ENCODE peak calls at places on chromosomes 1 and 21, in seven cellular contexts. T is astrocyte of the spinal cord; I is CD8-positive, alpha-beta T cell; L is AG09319; N is progenitor cell of endocrine pancreas; O is heart left ventricle; U is A549. W is an unnamed sample.

GRCh38 chr1:65001238-65001792 is 35.0 kb upstream of the JAK1 start:
- DNase-seq in T (peak; percentile 38), I (peak; percentile 80), L (no peak), N (no peak), O (peak; percentile 87), U (no peak), W (peak; percentile 62)

GRCh38 chr21:34511154-34511553 is 856 bp downstream of the KCNE1 start:
- DNase-seq in T (no peak), I (no peak), L (no peak), N (no peak), O (peak; percentile 19), U (no peak), W (no peak)

GRCh38 chr1:18676431-18676830 is 45.8 kb downstream of the PAX7 start:
- DNase-seq in T (no peak), I (no peak), L (no peak), N (no peak), O (no peak), U (no peak), W (no peak)

GRCh38 chr1:178682429-178682828 is 42.6 kb upstream of the RALGPS2 start:
- DNase-seq in T (no peak), I (no peak), L (no peak), N (no peak), O (no peak), U (no peak), W (no peak)

GRCh38 chr1:47436304-47436978 is 1.4 kb upstream of the FOXD2 start:
- DNase-seq in T (peak; percentile 59), I (peak; percentile 76), L (no peak), N (peak; percentile 72), O (peak; percentile 65), U (peak; percentile 74), W (peak; percentile 34)

GRCh38 chr1:160646711-160647328 is at the start of gene SLAMF1:
- DNase-seq in T (no peak), I (peak; percentile 34), L (no peak), N (no peak), O (no peak), U (no peak), W (no peak)

GRCh38 chr1:186620951-186621350 is 59.3 kb downstream of the PTGS2 start:
- DNase-seq in T (peak; percentile 91), I (no peak), L (peak; percentile 80), N (no peak), O (no peak), U (no peak), W (no peak)

GRCh38 chr21:45724345-45724961 is 80.9 kb downstream of the PCBP3 start:
- DNase-seq in T (no peak), I (no peak), L (no peak), N (no peak), O (peak; percentile 58), U (no peak), W (peak; percentile 43)

GRCh38 chr1:205356424-205357151 is at the start of gene KLHDC8A:
- DNase-seq in T (no peak), I (no peak), L (no peak), N (no peak), O (no peak), U (no peak), W (no peak)

GRCh38 chr1:78370356-78370755 is 120.4 kb upstream of the PTGFR start:
- DNase-seq in T (peak; percentile 76), I (no peak), L (no peak), N (no peak), O (no peak), U (no peak), W (no peak)

GRCh38 chr1:201583663-201584062 is 44.7 kb downstream of the NAV1 start:
- DNase-seq in T (no peak), I (no peak), L (no peak), N (no peak), O (no peak), U (no peak), W (no peak)

GRCh38 chr1:245365071-245365470 is 210.3 kb downstream of the KIF26B start:
- DNase-seq in T (no peak), I (no peak), L (no peak), N (no peak), O (no peak), U (no peak), W (no peak)

GRCh38 chr1:67869233-67869632 is 36.0 kb upstream of the GNG12 start:
- DNase-seq in T (no peak), I (no peak), L (no peak), N (no peak), O (no peak), U (no peak), W (no peak)

GRCh38 chr1:69126761-69127160 is 441.0 kb upstream of the LRRC7 start:
- DNase-seq in T (no peak), I (no peak), L (no peak), N (no peak), O (no peak), U (no peak), W (no peak)

GRCh38 chr21:42641311-42642218 is 11.9 kb upstream of the PDE9A start:
- DNase-seq in T (no peak), I (no peak), L (no peak), N (no peak), O (peak; percentile 27), U (no peak), W (peak; percentile 47)

GRCh38 chr1:59230622-59231021 is 66.3 kb upstream of the FGGY start:
- DNase-seq in T (no peak), I (no peak), L (no peak), N (no peak), O (no peak), U (no peak), W (no peak)

GRCh38 chr1:41618066-41618825 is 133.8 kb upstream of the EDN2 start:
- DNase-seq in T (peak; percentile 41), I (no peak), L (no peak), N (peak; percentile 4), O (peak; percentile 91), U (no peak), W (peak; percentile 84)

GRCh38 chr1:18881642-18882431 is 20.5 kb downstream of the ALDH4A1 start:
- DNase-seq in T (no peak), I (no peak), L (no peak), N (no peak), O (no peak), U (no peak), W (no peak)

GRCh38 chr1:198030682-198031081 is 113.5 kb downstream of the LHX9 start:
- DNase-seq in T (peak; percentile 13), I (no peak), L (no peak), N (no peak), O (no peak), U (no peak), W (no peak)

GRCh38 chr1:65412256-65412983 is 8.0 kb upstream of the LEPR start:
- DNase-seq in T (no peak), I (no peak), L (no peak), N (no peak), O (no peak), U (no peak), W (no peak)

GRCh38 chr1:50329332-50329932 is 93.8 kb downstream of the DMRTA2 start:
- DNase-seq in T (no peak), I (no peak), L (no peak), N (no peak), O (no peak), U (no peak), W (no peak)

GRCh38 chr1:50335914-50336313 is 87.3 kb downstream of the DMRTA2 start:
- DNase-seq in T (no peak), I (no peak), L (no peak), N (no peak), O (no peak), U (no peak), W (no peak)

GRCh38 chr1:50333595-50333974 is 89.7 kb downstream of the DMRTA2 start:
- DNase-seq in T (peak; percentile 15), I (peak; percentile 46), L (no peak), N (peak; percentile 52), O (peak; percentile 69), U (peak; percentile 34), W (peak; percentile 51)

GRCh38 chr1:50335036-50335435 is 88.2 kb downstream of the DMRTA2 start:
- DNase-seq in T (no peak), I (no peak), L (no peak), N (no peak), O (no peak), U (no peak), W (no peak)

DNA sequence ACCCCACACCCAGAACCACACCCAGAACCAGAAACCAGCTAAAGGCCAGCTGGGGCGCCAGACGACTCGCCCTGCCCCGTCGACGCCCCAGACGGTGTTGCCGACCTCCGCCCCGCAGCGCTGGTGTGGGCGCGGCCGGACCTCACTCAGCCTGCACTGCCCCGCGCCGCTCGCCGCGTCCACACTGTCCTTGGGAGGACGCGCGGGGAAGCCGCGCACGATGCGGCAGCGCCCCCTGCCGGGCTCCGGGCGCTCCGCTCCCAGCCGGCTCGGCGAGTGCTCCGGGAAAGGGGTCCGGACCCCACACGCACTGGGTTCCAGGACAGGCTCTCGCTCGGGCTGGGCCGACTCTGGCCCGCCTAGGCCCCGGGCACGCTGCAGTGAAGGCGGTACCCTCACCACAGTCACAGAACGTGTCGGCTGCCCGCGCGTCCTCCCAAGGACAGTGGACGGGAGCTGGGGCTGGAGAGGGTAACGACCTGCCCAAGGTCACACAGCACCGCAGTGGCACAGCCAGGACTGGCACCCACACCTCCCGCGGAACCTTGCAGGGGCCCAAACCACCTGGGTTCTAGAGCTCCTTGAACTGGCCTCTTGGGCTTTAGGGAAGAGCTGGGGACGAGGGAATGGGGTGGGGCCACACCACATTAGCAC is 90.2 kb downstream of the DMRTA2 start:
- DNase-seq in T (peak; percentile 32), I (peak; percentile 33), L (no peak), N (peak; percentile 65), O (peak; percentile 66), U (peak; percentile 46), W (no peak)
- TF ChIP-seq CTCF in T (peak; percentile 79), I (peak; percentile 49), L (peak; percentile 42), N (peak; percentile 91), O (peak; percentile 76), U (peak; percentile 65), W (peak; percentile 76)

GRCh38 chr1:27402349-27402754 is 9.9 kb downstream of the GPR3 start:
- DNase-seq in T (peak; percentile 70), I (peak; percentile 23), L (no peak), N (no peak), O (peak; percentile 87), U (peak; percentile 54), W (peak; percentile 66)
- TF ChIP-seq CTCF in T (peak; percentile 74), I (no peak), L (peak; percentile 74), N (peak; percentile 42), O (peak; percentile 51), U (peak; percentile 14), W (peak; percentile 23)

GRCh38 chr1:84653130-84653680 is 37.1 kb downstream of the SSX2IP start:
- DNase-seq in T (peak; percentile 14), I (no peak), L (no peak), N (no peak), O (no peak), U (no peak), W (no peak)
- TF ChIP-seq CTCF in T (no peak), I (no peak), L (no peak), N (no peak), O (no peak), U (no peak), W (no peak)

DNA sequence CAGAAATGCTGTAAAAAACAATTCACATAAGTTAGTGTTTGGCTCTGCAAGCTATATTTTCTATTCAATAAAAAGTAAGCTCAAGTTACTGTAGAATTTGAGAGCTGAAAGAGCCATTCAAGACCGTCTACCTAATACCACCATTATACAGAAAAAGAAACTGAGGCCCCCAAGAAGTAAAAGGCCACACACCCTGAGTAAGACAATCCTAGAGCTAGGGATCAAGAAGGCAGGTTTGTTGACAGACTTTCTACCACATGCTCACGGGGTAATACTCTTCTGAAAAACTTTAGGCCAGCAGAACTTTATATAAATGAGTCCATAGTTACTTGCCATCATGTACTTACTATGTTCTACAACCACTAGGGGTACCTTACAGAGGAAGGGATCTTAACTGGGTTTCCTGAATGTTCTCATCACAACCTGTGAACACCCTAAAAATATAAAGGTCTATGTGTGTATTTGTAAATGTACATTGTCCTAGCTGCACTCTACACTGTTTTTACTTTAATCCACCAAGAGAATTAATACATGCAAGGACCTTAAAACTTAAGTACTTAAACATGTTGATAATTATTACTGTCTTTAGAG is 2.7 kb downstream of the PSMG1 start:
- DNase-seq in T (no peak), I (no peak), L (no peak), N (no peak), O (no peak), U (peak; percentile 9), W (no peak)
- TF ChIP-seq CTCF in T (peak; percentile 19), I (no peak), L (no peak), N (peak; percentile 29), O (no peak), U (no peak), W (no peak)

W was measured in dorsolateral prefrontal cortex.